ENCODE peak calls at places on chromosomes 1 and 21, in five cellular contexts. Y is fibroblast of lung, D is mammary epithelial cell, Q is H9, T is neuronal stem cell. H is an unnamed sample.

GRCh38 chr21:43740497-43741156 is 21.7 kb downstream of the PDXK start:
- DNase-seq in T (peak; percentile 53), Q (peak; percentile 91), D (no peak), Y (no peak), H (peak; percentile 76)

GRCh38 chr1:87386217-87386790 is 57.6 kb downstream of the LMO4 start:
- DNase-seq in Y (no peak), T (no peak), D (no peak), Q (no peak), H (no peak)

GRCh38 chr1:223401873-223402789 is 8.9 kb downstream of the CCDC185 start:
- DNase-seq in Y (peak; percentile 79), D (peak; percentile 79), T (no peak), Q (no peak), H (no peak)

GRCh38 chr1:15736035-15736665 is at the start of gene SLC25A34:
- DNase-seq in Y (no peak), T (no peak), Q (no peak), D (no peak), H (no peak)

GRCh38 chr1:7501259-7501560 is 269.9 kb upstream of the VAMP3 start:
- DNase-seq in Y (peak; percentile 18), D (no peak), Q (no peak), T (no peak), H (no peak)

GRCh38 chr1:178653091-178653490 is 72.0 kb upstream of the RALGPS2 start:
- DNase-seq in Q (no peak), Y (no peak), D (peak; percentile 70), T (no peak), H (no peak)

GRCh38 chr1:58290685-58291372 is 255.7 kb downstream of the OMA1 start:
- DNase-seq in D (peak; percentile 9), Q (peak; percentile 69), T (peak; percentile 63), Y (peak; percentile 21), H (peak; percentile 72)

GRCh38 chr21:26826801-26827200 is 18.4 kb downstream of the ADAMTS1 start:
- DNase-seq in Q (no peak), Y (peak; percentile 9), D (peak; percentile 85), T (no peak), H (no peak)

GRCh38 chr1:9665193-9665592 is 13.7 kb downstream of the PIK3CD start:
- DNase-seq in Q (no peak), D (no peak), Y (no peak), T (no peak), H (no peak)

DNA sequence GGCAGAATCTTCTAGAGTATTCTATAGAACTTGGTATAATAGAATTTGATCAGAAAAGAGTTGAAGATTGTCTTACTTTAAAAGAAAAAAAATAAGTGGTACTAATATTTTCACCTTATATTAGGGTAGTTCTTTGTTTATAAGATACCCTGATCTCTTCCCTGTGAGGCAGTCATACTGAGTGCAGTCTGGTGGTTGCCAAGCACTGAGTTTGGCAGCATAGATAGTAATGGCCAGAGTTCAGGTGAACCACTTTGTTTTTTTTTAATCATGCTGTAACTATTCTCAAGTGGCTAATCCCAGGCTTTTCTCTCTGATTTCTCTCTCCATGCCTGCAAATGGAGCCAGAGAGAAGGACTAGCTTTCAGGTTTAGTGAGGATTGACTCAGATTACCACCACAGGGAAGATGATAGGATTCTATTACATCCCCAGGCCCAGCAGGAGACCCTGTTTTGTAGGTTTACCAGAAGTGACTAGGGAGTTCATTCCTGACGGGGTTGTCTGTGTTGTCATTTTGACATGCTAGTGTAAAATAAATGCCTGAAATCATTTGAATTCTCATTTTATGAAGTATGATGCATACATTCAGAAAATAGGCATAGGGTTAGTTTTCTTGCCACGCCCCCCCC is 16.7 kb downstream of the KDM1A start:
- DNase-seq in D (no peak), Q (no peak), Y (no peak), T (no peak), H (no peak)
- H3K27ac ChIP-seq in D (no peak overlapping the region), Q (no peak overlapping the region), Y (no peak overlapping the region), T (no peak overlapping the region), H (no peak overlapping the region)

GRCh38 chr1:70354332-70355110 is at the start of gene ANKRD13C:
- DNase-seq in D (peak; percentile 93), Y (peak; percentile 97), Q (peak; percentile 95), T (peak; percentile 97), H (peak; percentile 98)
- H2AFZ ChIP-seq in D (peak within 1 kb of the TSS; percentile 91), Y (peak within 1 kb of the TSS; percentile 83), Q (peak within 1 kb of the TSS; percentile 57), T (peak within 1 kb of the TSS; percentile 93), H (peak within 1 kb of the TSS; percentile 92)

DNA sequence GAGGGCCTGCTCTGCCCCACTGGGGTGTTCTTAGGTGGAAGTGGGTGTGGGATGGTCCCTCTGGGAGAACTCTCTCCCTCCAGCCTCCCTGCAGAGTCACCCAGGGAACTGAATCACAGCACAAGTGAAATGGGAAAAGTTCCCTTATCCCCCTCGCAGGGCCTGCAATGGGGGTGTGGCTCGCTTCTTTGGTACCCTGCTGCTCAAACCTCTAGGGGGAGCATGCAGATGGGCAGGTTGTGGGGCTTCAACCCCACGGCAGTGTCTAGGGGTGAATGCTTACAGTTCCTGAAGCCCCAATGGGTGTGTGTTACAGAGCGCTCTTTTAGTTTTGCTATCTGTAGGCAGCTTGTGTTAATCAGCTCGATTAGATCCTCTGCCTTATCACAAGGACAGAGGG is 59.0 kb upstream of the TINAGL1 start:
- DNase-seq in Q (no peak), D (no peak), T (no peak), Y (no peak), H (no peak)
- H3K27ac ChIP-seq in Q (no peak overlapping the region), D (no peak overlapping the region), T (no peak overlapping the region), Y (no peak overlapping the region), H (no peak overlapping the region)

GRCh38 chr1:40032240-40032891 is 8.2 kb upstream of the CAP1 start:
- DNase-seq in Y (peak; percentile 79), Q (peak; percentile 33), D (peak; percentile 60), T (peak; percentile 38), H (peak; percentile 78)
- H2AFZ ChIP-seq in Y (no peak overlapping the region), Q (no peak overlapping the region), D (peak overlapping the region; percentile 22), T (peak overlapping the region; percentile 42), H (no peak overlapping the region)